ENCODE peak calls at places on chromosomes 4 and X, in ten cellular contexts. D, K, H, S, C, U, B, T, J and O are unnamed samples.

GRCh38 chr4:62550106-62550505 is 1350.0 kb downstream of the ADGRL3 start:
- ATAC-seq in K (no peak), T (no peak), U (no peak), S (no peak), C (no peak), J (no peak), D (no peak), H (no peak), B (no peak), O (no peak)

GRCh38 chr4:101258782-101259353 is 88.5 kb downstream of the PPP3CA start:
- ATAC-seq in B (no peak), U (peak), T (no peak), K (no peak), S (peak), H (no peak), D (no peak), J (no peak), C (no peak), O (peak)

GRCh38 chr4:138338840-138339239 is 96.7 kb upstream of the SLC7A11 start:
- ATAC-seq in K (no peak), J (no peak), H (no peak), C (no peak), D (no peak), B (no peak), S (no peak), U (no peak), T (no peak), O (no peak)

GRCh38 chr4:70818173-70818856 is 21.4 kb downstream of the GRSF1 start:
- ATAC-seq in B (no peak), K (no peak), S (no peak), J (no peak), D (no peak), T (no peak), H (no peak), C (no peak), U (no peak), O (peak)

GRCh38 chr4:101791189-101791572 is 651 bp downstream of the BANK1 start:
- ATAC-seq in S (no peak), J (peak), D (peak), B (peak), T (peak), C (peak), U (no peak), K (peak), H (no peak), O (no peak)

GRCh38 chr4:101345596-101346311 is 1.6 kb downstream of the PPP3CA start:
- ATAC-seq in C (peak), S (peak), B (no peak), T (peak), D (no peak), K (no peak), H (no peak), J (peak), U (peak), O (no peak)

GRCh38 chr4:119138046-119138445 is 2.4 kb downstream of the MYOZ2 start:
- ATAC-seq in U (no peak), K (no peak), H (no peak), C (no peak), J (peak), T (peak), S (no peak), B (peak), D (no peak), O (no peak)

GRCh38 chrX:40484408-40485091 is 96.2 kb upstream of the ATP6AP2 start:
- ATAC-seq in B (no peak), J (no peak), U (no peak), K (no peak), T (no peak), S (no peak), H (no peak), D (peak), C (no peak), O (no peak)